ENCODE peak calls at places on chromosomes 11 and 22, in four cellular contexts. K, I, Z and O are unnamed samples.

GRCh38 chr11:1401656-1402221 is 12.0 kb downstream of the BRSK2 start:
- DNase-seq in Z (peak; percentile 89), I (peak; percentile 63), K (peak; percentile 6), O (peak; percentile 78)

GRCh38 chr22:25373961-25374360 is 154.5 kb downstream of the CRYBB2 start:
- DNase-seq in I (no peak), K (no peak), Z (no peak), O (no peak)

GRCh38 chr22:50699754-50700386 is 27.2 kb downstream of the SHANK3 start:
- DNase-seq in K (no peak), Z (peak; percentile 35), I (no peak), O (no peak)

GRCh38 chr11:59891781-59892181 is 13.2 kb downstream of the OOSP3 start:
- DNase-seq in I (no peak), K (no peak), Z (no peak), O (no peak)

GRCh38 chr11:34332524-34332923 is 25.3 kb downstream of the ABTB2 start:
- DNase-seq in Z (no peak), I (no peak), K (no peak), O (no peak)

GRCh38 chr11:105611837-105612480 is 2.1 kb downstream of the GRIA4 start:
- DNase-seq in I (no peak), K (no peak), Z (no peak), O (no peak)

GRCh38 chr11:10856689-10857603 is 907 bp downstream of the ZBED5 start:
- DNase-seq in K (no peak), Z (no peak), I (peak; percentile 45), O (peak; percentile 64)

GRCh38 chr22:48316876-48317250 is 1510.8 kb downstream of the BRD1 start:
- DNase-seq in I (no peak), Z (peak; percentile 34), K (no peak), O (no peak)

GRCh38 chr11:111718436-111719325 is 47.5 kb downstream of the PPP2R1B start:
- DNase-seq in Z (no peak), K (no peak), I (no peak), O (peak; percentile 54)

GRCh38 chr11:32005786-32006406 is 85.0 kb upstream of the RCN1 start:
- DNase-seq in K (no peak), I (no peak), Z (no peak), O (no peak)

GRCh38 chr11:65386307-65387081 is at the start of gene FRMD8:
- DNase-seq in Z (peak; percentile 96), I (peak; percentile 93), K (peak; percentile 57), O (peak; percentile 97)

GRCh38 chr22:38350444-38351359 is 33.5 kb upstream of the CSNK1E start:
- DNase-seq in I (no peak), Z (peak; percentile 43), K (no peak), O (no peak)

GRCh38 chr11:7968686-7969085 is 3.4 kb upstream of the NLRP10 start:
- DNase-seq in I (no peak), Z (no peak), K (no peak), O (peak; percentile 70)

GRCh38 chr11:121651267-121651625 is 198.5 kb upstream of the SORL1-AS1 start:
- DNase-seq in K (no peak), I (no peak), Z (no peak), O (no peak)

GRCh38 chr11:35566161-35566560 is 40.7 kb upstream of the PAMR1 start:
- DNase-seq in K (no peak), I (no peak), Z (no peak), O (no peak)

GRCh38 chr22:20267441-20268288 is 453 bp downstream of the RTN4R start:
- DNase-seq in I (no peak), Z (no peak), K (no peak), O (no peak)

GRCh38 chr22:19842386-19843106 is 12.1 kb downstream of the GNB1L start:
- DNase-seq in Z (no peak), K (no peak), I (no peak), O (no peak)

GRCh38 chr11:42465613-42466012 is 846.2 kb upstream of the API5 start:
- DNase-seq in K (no peak), Z (no peak), I (no peak), O (no peak)

GRCh38 chr11:130894322-130895025 is 21.8 kb downstream of the SNX19 start:
- DNase-seq in Z (peak; percentile 81), I (peak; percentile 71), K (peak; percentile 8), O (peak; percentile 87)

GRCh38 chr11:1674879-1675235 is 22.1 kb upstream of the KRTAP5-6 start:
- DNase-seq in I (no peak), K (no peak), Z (no peak), O (no peak)

GRCh38 chr11:3957437-3957836 is 102.0 kb downstream of the STIM1 start:
- DNase-seq in Z (no peak), I (no peak), K (no peak), O (no peak)

GRCh38 chr22:35054064-35054463 is 11.9 kb upstream of the ISX start:
- DNase-seq in I (no peak), K (no peak), Z (no peak), O (no peak)

GRCh38 chr11:61955416-61956135 is 5.4 kb downstream of the BEST1 start:
- DNase-seq in I (no peak), K (no peak), Z (no peak), O (no peak)

GRCh38 chr11:77967753-77968152 is 26.7 kb downstream of the INTS4 start:
- DNase-seq in Z (no peak), I (no peak), K (no peak), O (no peak)

GRCh38 chr22:50059185-50059880 is 1.2 kb upstream of the TTLL8 start:
- DNase-seq in K (no peak), I (no peak), Z (no peak), O (peak; percentile 58)

GRCh38 chr11:8934735-8935478 is 2.2 kb upstream of the C11orf16 start:
- DNase-seq in Z (no peak), I (no peak), K (peak; percentile 27), O (peak; percentile 70)

GRCh38 chr11:6413791-6414231 is 5.1 kb downstream of the APBB1 start:
- DNase-seq in I (no peak), Z (no peak), K (no peak), O (no peak)

GRCh38 chr11:64998690-64999431 is 2.1 kb upstream of the BATF2 start:
- DNase-seq in Z (no peak), K (no peak), I (no peak), O (no peak)

GRCh38 chr11:40235841-40236240 is 1223.6 kb downstream of the LRRC4C start:
- DNase-seq in Z (no peak), I (no peak), K (no peak), O (no peak)

GRCh38 chr11:68118753-68119448 is 2.3 kb downstream of the CHKA start:
- DNase-seq in K (no peak), Z (no peak), I (no peak), O (peak; percentile 18)

GRCh38 chr11:66607126-66607834 is 9.2 kb upstream of the RBM14 start:
- DNase-seq in K (no peak), I (peak; percentile 89), Z (peak; percentile 84), O (peak; percentile 72)